ENCODE peak calls at places on chromosomes 2 and 18, in six cellular contexts. F is trophoblast cell, U is H9, V is IMR-90, K is mesenchymal stem cell, Y is H1. X is an unnamed sample.

GRCh38 chr2:105576440-105577241 is 168.1 kb upstream of the NCK2 start:
- DNase-seq in F (peak), U (peak), V (peak), K (peak), Y (peak), X (peak)

GRCh38 chr2:11753886-11754704 is 7.7 kb downstream of the LPIN1 start:
- DNase-seq in F (no peak), U (no peak), V (peak), K (peak), Y (no peak), X (no peak)

GRCh38 chr2:182715121-182715895 is 749 bp upstream of the DNAJC10 start:
- DNase-seq in F (no peak), U (no peak), V (peak), K (peak), Y (no peak), X (no peak)

GRCh38 chr2:120712180-120712678 is 23.4 kb upstream of the GLI2 start:
- DNase-seq in F (no peak), U (no peak), V (peak), K (no peak), Y (no peak), X (no peak)

GRCh38 chr2:53848062-53848461 is 11.7 kb downstream of the GPR75 start:
- DNase-seq in F (peak), U (no peak), V (no peak), K (no peak), Y (no peak), X (no peak)

GRCh38 chr18:23332356-23332755 is 120.7 kb upstream of the RIOK3 start:
- DNase-seq in F (no peak), U (no peak), V (no peak), K (no peak), Y (no peak), X (no peak)

GRCh38 chr2:206296128-206296527 is 21.7 kb downstream of the ZDBF2 start:
- DNase-seq in F (no peak), U (no peak), V (peak), K (peak), Y (no peak), X (no peak)

GRCh38 chr2:86790828-86791561 is at the start of gene CD8A:
- DNase-seq in F (no peak), U (peak), V (peak), K (peak), Y (peak), X (no peak)

GRCh38 chr18:31657823-31658669 is 26.3 kb downstream of the B4GALT6 start:
- DNase-seq in F (peak), U (no peak), V (no peak), K (peak), Y (no peak), X (no peak)

GRCh38 chr2:157193461-157193860 is 64.0 kb upstream of the GALNT5 start:
- DNase-seq in F (no peak), U (no peak), V (no peak), K (no peak), Y (no peak), X (no peak)

GRCh38 chr2:157192445-157193423 is 64.8 kb upstream of the GALNT5 start:
- DNase-seq in F (no peak), U (no peak), V (no peak), K (no peak), Y (no peak), X (no peak)

GRCh38 chr2:157196956-157197355 is 60.5 kb upstream of the GALNT5 start:
- DNase-seq in F (no peak), U (peak), V (no peak), K (no peak), Y (no peak), X (no peak)

GRCh38 chr2:157194097-157194688 is 63.3 kb upstream of the GALNT5 start:
- DNase-seq in F (peak), U (no peak), V (peak), K (peak), Y (no peak), X (peak)

DNA sequence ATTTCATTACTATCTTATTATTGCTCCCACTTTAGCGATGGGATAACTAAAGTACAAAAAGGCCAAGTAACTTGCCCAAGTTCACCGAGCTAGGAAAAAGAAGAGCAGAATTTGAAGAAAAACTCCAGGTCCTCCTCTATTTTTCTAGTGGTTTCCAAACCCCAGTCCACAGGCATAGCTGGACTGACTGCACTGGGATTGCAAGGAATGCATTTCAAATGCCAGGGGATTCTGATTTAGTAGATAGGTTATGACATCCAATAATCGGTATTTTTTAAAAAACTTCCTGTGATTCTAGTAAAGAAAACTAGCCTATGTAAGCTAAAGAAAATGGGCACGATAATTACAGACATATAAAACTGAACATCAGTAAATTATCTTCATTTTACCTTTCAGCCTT is 62.7 kb upstream of the GALNT5 start:
- DNase-seq in F (peak), U (no peak), V (no peak), K (no peak), Y (no peak), X (no peak)
- H2AFZ ChIP-seq in F (no peak), U (no peak), V (no peak), K (no peak), Y (no peak), X (no peak)

DNA sequence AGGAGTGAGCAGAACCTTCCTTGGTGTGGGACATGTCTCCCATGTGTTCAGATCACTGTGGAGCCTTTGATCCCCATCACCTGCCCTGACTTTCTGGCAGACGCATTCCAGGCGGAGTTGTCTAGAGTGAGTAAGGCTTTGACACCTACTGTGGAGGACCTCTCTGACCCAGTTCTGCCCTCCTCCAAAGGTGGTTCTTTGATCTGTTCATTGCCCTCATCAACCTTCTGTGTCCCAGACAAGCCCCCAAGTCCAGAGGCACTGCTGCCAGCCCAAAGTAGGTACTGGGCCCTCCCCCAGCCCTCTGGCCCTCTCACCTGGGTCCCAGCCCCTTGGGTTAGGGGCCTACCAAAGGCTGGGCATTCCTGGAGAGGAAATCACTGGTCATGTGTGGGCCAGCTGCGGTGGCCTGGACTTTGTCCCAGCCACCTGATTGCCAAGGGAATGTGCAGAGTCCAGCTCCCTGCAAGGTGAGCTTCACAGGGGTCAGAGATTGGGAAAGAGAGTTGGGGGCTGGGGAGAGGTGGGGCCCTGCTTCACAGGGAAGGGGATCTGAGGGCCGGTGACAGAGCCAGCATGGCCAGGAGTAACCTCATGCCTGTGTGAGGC is 12.1 kb upstream of the FAHD2A start:
- DNase-seq in F (no peak), U (no peak), V (no peak), K (no peak), Y (no peak), X (no peak)
- H4K8ac ChIP-seq in F (no peak), U (no peak), V (no peak), K (no peak), Y (peak), X (no peak)

GRCh38 chr2:46915811-46916630 is 415 bp upstream of the MCFD2 start:
- DNase-seq in F (peak), U (peak), V (peak), K (peak), Y (peak), X (peak)

GRCh38 chr2:46913471-46914381 is 1.9 kb downstream of the MCFD2 start:
- DNase-seq in F (no peak), U (peak), V (peak), K (peak), Y (no peak), X (no peak)

GRCh38 chr2:46915281-46915810 is at the start of gene MCFD2:
- DNase-seq in F (peak), U (no peak), V (no peak), K (peak), Y (no peak), X (no peak)

GRCh38 chr2:46917628-46918027 is 2.0 kb upstream of the MCFD2 start:
- DNase-seq in F (no peak), U (no peak), V (no peak), K (no peak), Y (no peak), X (no peak)

GRCh38 chr2:46914578-46915230 is 902 bp downstream of the MCFD2 start:
- DNase-seq in F (no peak), U (no peak), V (no peak), K (peak), Y (no peak), X (no peak)
- H3K23ac ChIP-seq in F (no peak), U (no peak), V (peak), K (no peak), Y (no peak), X (no peak)

GRCh38 chr2:224175538-224175937 is 136.5 kb upstream of the SERPINE2 start:
- DNase-seq in F (no peak), U (no peak), V (no peak), K (no peak), Y (no peak), X (no peak)
- H2AFZ ChIP-seq in F (no peak), U (no peak), V (no peak), K (no peak), Y (no peak), X (peak)

DNA sequence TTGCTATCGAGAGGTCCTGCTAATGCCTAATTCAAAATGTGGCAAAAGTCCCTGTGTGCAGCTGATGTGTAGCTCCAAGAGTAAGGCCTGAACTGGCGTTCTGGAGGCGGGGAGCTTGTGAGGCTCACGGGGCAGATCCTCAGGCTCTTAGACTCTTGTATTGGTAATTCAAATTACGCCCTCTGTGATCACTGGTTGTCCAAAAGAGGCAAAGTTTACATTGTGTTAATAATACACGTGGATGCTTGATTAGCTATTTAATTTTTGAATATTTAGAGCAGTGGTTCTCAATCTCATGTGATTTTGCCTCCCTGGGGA is 12.4 kb upstream of the CRYGA start:
- DNase-seq in F (no peak), U (no peak), V (no peak), K (no peak), Y (no peak), X (no peak)
- H4K8ac ChIP-seq in F (no peak), U (no peak), V (no peak), K (no peak), Y (no peak), X (no peak)

DNA sequence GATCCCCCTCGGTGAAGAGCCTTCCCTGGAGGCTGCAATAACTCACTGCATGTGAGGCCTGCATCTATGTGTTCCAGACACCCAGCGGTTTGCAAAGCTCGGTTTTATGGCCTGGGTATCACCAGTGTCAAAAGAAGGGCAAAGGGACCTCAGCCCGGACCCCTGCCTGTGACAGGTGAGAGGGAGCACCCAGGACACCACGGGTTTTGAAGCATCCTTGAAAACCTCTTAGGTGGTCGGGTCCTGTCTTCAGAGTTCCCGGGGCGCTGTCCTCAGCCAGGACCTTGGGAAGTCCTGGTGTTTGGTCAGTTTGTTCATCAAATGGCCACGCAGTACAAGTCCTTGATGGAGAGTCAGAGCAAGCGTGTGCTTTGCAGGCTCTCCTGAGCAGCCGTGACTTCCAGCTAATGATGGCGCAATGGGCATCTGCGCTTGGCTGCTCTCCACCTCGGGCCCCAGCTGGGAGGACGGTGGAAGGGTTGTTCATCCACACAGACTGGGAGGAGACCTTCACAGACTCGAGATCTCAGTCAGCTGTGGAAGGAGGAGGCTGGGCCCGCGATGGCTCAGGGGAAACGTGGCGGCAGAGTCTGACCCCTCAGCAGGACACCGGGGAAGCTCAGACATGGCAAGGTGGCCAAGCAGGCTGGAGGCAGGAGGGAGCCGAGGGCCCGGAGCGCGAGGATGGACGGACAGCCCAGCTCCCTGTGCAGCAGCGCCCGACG is 113.1 kb upstream of the GPC1 start:
- DNase-seq in F (no peak), U (no peak), V (peak), K (peak), Y (no peak), X (no peak)
- H3K23ac ChIP-seq in F (no peak), U (no peak), V (no peak), K (no peak), Y (no peak), X (no peak)

GRCh38 chr18:63237911-63238710 is 81.5 kb downstream of the BCL2 start:
- DNase-seq in F (peak), U (peak), V (peak), K (peak), Y (no peak), X (peak)
- H2AFZ ChIP-seq in F (no peak), U (no peak), V (no peak), K (no peak), Y (peak), X (peak)

GRCh38 chr2:95294579-95295250 is 2.4 kb upstream of the KCNIP3 start:
- DNase-seq in F (no peak), U (no peak), V (no peak), K (no peak), Y (no peak), X (no peak)
- H4K8ac ChIP-seq in F (no peak), U (no peak), V (no peak), K (no peak), Y (no peak), X (no peak)

GRCh38 chr18:50560681-50561629 is 1.1 kb downstream of the MAPK4 start:
- DNase-seq in F (no peak), U (peak), V (no peak), K (no peak), Y (peak), X (peak)

GRCh38 chr18:50562686-50563085 is 2.8 kb downstream of the MAPK4 start:
- DNase-seq in F (peak), U (no peak), V (no peak), K (no peak), Y (no peak), X (no peak)

GRCh38 chr18:50558157-50558556 is 1.7 kb upstream of the MAPK4 start:
- DNase-seq in F (no peak), U (no peak), V (no peak), K (no peak), Y (no peak), X (no peak)

GRCh38 chr18:50558948-50559749 is 738 bp upstream of the MAPK4 start:
- DNase-seq in F (no peak), U (no peak), V (no peak), K (no peak), Y (peak), X (peak)

DNA sequence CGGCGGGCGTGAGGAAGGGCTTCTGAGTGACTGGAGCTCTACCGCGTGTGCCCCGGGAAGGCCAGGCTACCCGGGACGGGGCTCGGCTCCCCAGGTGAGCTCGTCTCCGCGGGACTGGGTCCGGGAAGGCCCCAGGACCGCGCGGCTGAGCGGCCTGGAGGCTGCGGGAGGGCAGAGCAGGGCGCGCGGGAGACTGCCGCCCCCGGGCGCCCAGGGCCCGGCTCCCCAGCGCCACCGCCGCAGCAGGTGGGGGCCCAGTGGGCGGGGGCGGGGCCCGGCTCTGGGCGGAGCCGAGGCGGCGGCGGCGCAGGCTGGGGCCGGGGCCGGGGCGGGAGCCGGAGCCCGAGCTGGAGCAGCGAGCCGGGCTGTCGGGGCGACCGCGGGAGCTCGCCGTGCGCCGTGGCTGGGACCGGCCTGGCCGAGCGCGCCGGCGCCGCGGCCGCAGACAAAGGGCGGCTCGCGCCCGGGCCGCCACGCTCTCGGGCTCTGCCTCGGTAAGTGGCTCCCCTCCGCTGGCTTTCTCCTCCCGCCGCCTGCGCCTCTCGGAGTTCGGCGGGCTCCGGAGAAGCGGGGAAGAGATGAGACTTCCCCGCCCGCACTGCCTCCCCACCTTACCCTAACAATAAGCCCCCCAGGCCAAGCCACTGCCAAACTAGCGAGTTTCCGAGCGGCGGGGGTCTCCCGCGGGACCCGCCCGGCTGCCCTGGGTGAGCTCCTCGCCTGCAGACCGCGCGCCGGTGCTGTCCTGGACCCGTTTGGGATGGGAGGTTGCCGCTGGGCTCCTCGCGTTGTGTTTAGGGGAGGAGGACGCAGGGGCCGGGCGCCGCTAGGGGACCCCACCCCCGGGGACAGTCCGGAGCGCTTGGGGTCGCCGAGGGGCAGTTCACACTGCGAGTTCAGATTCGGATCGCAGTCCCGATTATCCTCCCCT is at the start of gene MAPK4:
- DNase-seq in F (peak), U (peak), V (no peak), K (no peak), Y (peak), X (peak)
- H3K23ac ChIP-seq in F (no peak), U (no peak), V (no peak), K (no peak), Y (no peak), X (no peak)

DNA sequence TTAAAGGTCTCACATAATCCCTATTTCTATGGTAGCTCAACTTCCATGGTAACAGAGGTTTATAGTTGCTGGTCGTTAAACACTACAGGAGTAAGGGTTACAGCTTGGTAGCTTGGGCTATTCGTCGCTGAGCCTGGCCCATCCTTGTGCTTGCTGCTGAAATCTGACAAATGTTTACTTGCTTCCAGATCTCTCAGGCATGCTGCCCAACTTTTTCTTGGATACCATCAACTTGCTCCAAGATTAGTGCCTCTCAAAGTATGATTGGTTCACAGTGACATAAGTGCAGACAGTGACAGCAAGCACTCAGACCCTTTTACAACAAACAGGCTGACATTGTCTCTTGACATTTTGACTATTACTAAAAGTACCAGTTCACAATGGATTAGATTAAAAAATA is 231.8 kb downstream of the KCNS3 start:
- DNase-seq in F (no peak), U (no peak), V (no peak), K (no peak), Y (no peak), X (no peak)
- H2AFZ ChIP-seq in F (no peak), U (no peak), V (no peak), K (no peak), Y (no peak), X (no peak)

X was measured in neuronal stem cell.